ENCODE peak calls at places on chromosomes 12 and 14, in four cellular contexts. One of them, this sample, is unnamed.

GRCh38 chr12:107895966-107896365 is 121.5 kb downstream of the ASCL4 start:
- DNase-seq in H1: no peak
- DNase-seq in K562: no peak
- DNase-seq in GM12878: no peak
- DNase-seq in this sample: no peak

GRCh38 chr14:89504602-89505320 is 87.7 kb upstream of the FOXN3 start:
- DNase-seq in H1: peak; percentile 33
- DNase-seq in K562: no peak
- DNase-seq in GM12878: peak; percentile 33
- DNase-seq in this sample: no peak

GRCh38 chr12:60259241-60259640 is 663.4 kb downstream of the SLC16A7 start:
- DNase-seq in H1: no peak
- DNase-seq in K562: no peak
- DNase-seq in GM12878: no peak
- DNase-seq in this sample: no peak

GRCh38 chr12:16581416-16581815 is 24.5 kb downstream of the LMO3 start:
- DNase-seq in H1: no peak
- DNase-seq in K562: no peak
- DNase-seq in GM12878: no peak
- DNase-seq in this sample: peak; percentile 23

GRCh38 chr12:44571031-44571550 is 305.0 kb downstream of the NELL2 start:
- DNase-seq in H1: no peak
- DNase-seq in K562: no peak
- DNase-seq in GM12878: no peak
- DNase-seq in this sample: no peak

GRCh38 chr14:61103541-61104339 is 122.7 kb downstream of the SLC38A6 start:
- DNase-seq in H1: peak; percentile 54
- DNase-seq in K562: peak; percentile 77
- DNase-seq in GM12878: no peak
- DNase-seq in this sample: peak; percentile 78

GRCh38 chr12:11067514-11067913 is 5.4 kb upstream of the TAS2R46 start:
- DNase-seq in H1: no peak
- DNase-seq in K562: no peak
- DNase-seq in GM12878: no peak
- DNase-seq in this sample: no peak

GRCh38 chr12:6830286-6830892 is 2.2 kb downstream of the P3H3 start:
- DNase-seq in H1: no peak
- DNase-seq in K562: no peak
- DNase-seq in GM12878: no peak
- DNase-seq in this sample: no peak

GRCh38 chr12:27467641-27468040 is 21.1 kb downstream of the SMCO2 start:
- DNase-seq in H1: no peak
- DNase-seq in K562: no peak
- DNase-seq in GM12878: no peak
- DNase-seq in this sample: no peak

GRCh38 chr12:27472604-27473003 is 26.1 kb downstream of the SMCO2 start:
- DNase-seq in H1: no peak
- DNase-seq in K562: no peak
- DNase-seq in GM12878: no peak
- DNase-seq in this sample: no peak

GRCh38 chr12:27468241-27468640 is 21.7 kb downstream of the SMCO2 start:
- DNase-seq in H1: no peak
- DNase-seq in K562: no peak
- DNase-seq in GM12878: no peak
- DNase-seq in this sample: no peak

GRCh38 chr12:27463826-27464554 is 17.5 kb downstream of the SMCO2 start:
- DNase-seq in H1: no peak
- DNase-seq in K562: no peak
- DNase-seq in GM12878: no peak
- DNase-seq in this sample: no peak

GRCh38 chr12:27469161-27469560 is 22.6 kb downstream of the SMCO2 start:
- DNase-seq in H1: no peak
- DNase-seq in K562: no peak
- DNase-seq in GM12878: no peak
- DNase-seq in this sample: no peak
- TF ChIP-seq HDAC6 in H1: no peak
- TF ChIP-seq HDAC6 in K562: no peak
- TF ChIP-seq HDAC6 in GM12878: no peak
- TF ChIP-seq HDAC6 in this sample: no peak

DNA sequence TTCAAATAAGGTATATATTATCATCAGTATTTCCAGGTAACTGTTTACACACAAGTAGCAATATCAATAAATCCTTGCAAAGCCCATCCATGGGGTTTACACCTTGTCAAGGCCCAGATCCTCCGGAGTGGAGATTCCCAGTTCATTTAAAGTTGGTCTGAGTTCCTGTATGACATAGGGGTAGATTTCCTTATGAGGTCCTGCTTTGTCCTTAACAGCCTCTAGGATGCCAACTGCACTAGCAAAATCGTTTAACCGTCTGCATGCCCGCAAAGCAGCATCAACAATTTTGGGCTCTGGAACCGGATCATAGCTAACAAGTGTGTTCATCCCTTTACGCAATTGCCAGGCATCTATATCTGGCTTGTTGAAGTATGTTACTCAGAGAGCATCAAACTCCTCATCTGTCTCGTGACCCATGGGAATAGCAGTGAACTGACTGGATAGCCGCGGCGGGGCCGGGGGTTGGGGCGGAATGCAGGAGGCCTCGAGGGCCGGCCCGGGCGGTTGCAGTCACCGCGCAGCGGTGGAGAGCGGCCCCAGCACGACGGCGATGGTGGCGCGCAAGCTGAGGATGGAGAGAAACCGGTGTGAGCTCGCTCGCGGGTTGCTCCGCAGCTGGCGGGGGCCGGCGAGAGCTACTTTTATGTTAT is 30.6 kb upstream of the FBXO34 start:
- DNase-seq in H1: peak; percentile 80
- DNase-seq in K562: no peak
- DNase-seq in GM12878: no peak
- DNase-seq in this sample: no peak
- TF ChIP-seq BRCA1 in H1: no peak
- TF ChIP-seq BRCA1 in K562: no peak
- TF ChIP-seq BRCA1 in GM12878: no peak
- TF ChIP-seq BRCA1 in this sample: no peak

GRCh38 chr14:91299483-91300115 is 55.1 kb upstream of the GPR68 start:
- DNase-seq in H1: no peak
- DNase-seq in K562: no peak
- DNase-seq in GM12878: no peak
- DNase-seq in this sample: no peak
- TF ChIP-seq HDAC6 in H1: no peak
- TF ChIP-seq HDAC6 in K562: no peak
- TF ChIP-seq HDAC6 in GM12878: no peak
- TF ChIP-seq HDAC6 in this sample: no peak

GRCh38 chr14:96091149-96091693 is 52.1 kb downstream of the C14orf132 start:
- DNase-seq in H1: no peak
- DNase-seq in K562: no peak
- DNase-seq in GM12878: no peak
- DNase-seq in this sample: no peak
- TF ChIP-seq BRCA1 in H1: no peak
- TF ChIP-seq BRCA1 in K562: no peak
- TF ChIP-seq BRCA1 in GM12878: no peak
- TF ChIP-seq BRCA1 in this sample: no peak

GRCh38 chr12:23561536-23561935 is 387.9 kb downstream of the SOX5 start:
- DNase-seq in H1: no peak
- DNase-seq in K562: no peak
- DNase-seq in GM12878: no peak
- DNase-seq in this sample: no peak
- TF ChIP-seq HDAC6 in H1: no peak
- TF ChIP-seq HDAC6 in K562: no peak
- TF ChIP-seq HDAC6 in GM12878: no peak
- TF ChIP-seq HDAC6 in this sample: no peak

This sample was measured in HepG2.